ENCODE peak calls at places on chromosomes 11 and 22, in six cellular contexts. L is GM23248, H is neural progenitor cell, Q is PC-3, X is MM.1S, T is GM23338. V is an unnamed sample.
A peak's percentile ranks its signal among the peaks of the same experiment; 100 is the strongest.

GRCh38 chr11:74683941-74684481 is 47.2 kb downstream of the CHRDL2 start:
- DNase-seq in Q (peak; percentile 28), T (peak; percentile 16), L (peak; percentile 58), X (no peak), H (no peak), V (no peak)

GRCh38 chr22:48156603-48157355 is 1394.3 kb downstream of the TBC1D22A start:
- DNase-seq in T (no peak), X (no peak), L (no peak), H (no peak), Q (no peak), V (no peak)

GRCh38 chr22:41352058-41352457 is 29.7 kb upstream of the TEF start:
- DNase-seq in L (peak; percentile 79), T (no peak), X (no peak), Q (peak; percentile 8), H (no peak), V (peak; percentile 6)

GRCh38 chr11:117983163-117983475 is 3.1 kb upstream of the IL10RA start:
- DNase-seq in H (no peak), T (no peak), Q (no peak), L (no peak), X (no peak), V (no peak)

GRCh38 chr11:36022891-36023290 is 79.0 kb downstream of the LDLRAD3 start:
- DNase-seq in X (no peak), H (peak; percentile 31), Q (no peak), T (no peak), L (no peak), V (no peak)

GRCh38 chr11:12232819-12233601 is 122.6 kb downstream of the MICAL2 start:
- DNase-seq in H (no peak), L (peak; percentile 95), T (no peak), X (no peak), Q (peak; percentile 75), V (peak; percentile 55)

GRCh38 chr11:10564692-10565318 is 3.7 kb downstream of the LYVE1 start:
- DNase-seq in Q (peak; percentile 33), T (no peak), X (peak; percentile 21), H (no peak), L (peak; percentile 44), V (no peak)

GRCh38 chr11:124075841-124076571 is 34.9 kb upstream of the OR10G7 start:
- DNase-seq in H (no peak), L (peak; percentile 49), X (no peak), Q (no peak), T (peak; percentile 60), V (no peak)

GRCh38 chr11:22304337-22304961 is 33.7 kb upstream of the SLC17A6 start:
- DNase-seq in H (peak; percentile 55), L (peak; percentile 57), X (peak; percentile 56), T (peak; percentile 76), Q (peak; percentile 37), V (peak; percentile 18)

GRCh38 chr22:50536231-50536630 is 6.4 kb upstream of the TYMP start:
- DNase-seq in H (no peak), X (peak; percentile 88), L (no peak), Q (no peak), T (no peak), V (no peak)

GRCh38 chr11:111966678-111967077 is 29.5 kb downstream of the DIXDC1 start:
- DNase-seq in L (no peak), H (no peak), X (no peak), Q (no peak), T (no peak), V (no peak)

GRCh38 chr22:32619614-32620426 is 145.2 kb downstream of the FBXO7 start:
- DNase-seq in L (peak; percentile 86), T (no peak), X (no peak), H (no peak), Q (peak; percentile 2), V (no peak)

GRCh38 chr22:23925020-23925606 is 30.9 kb downstream of the MIF start:
- DNase-seq in L (no peak), H (no peak), T (no peak), X (no peak), Q (no peak), V (no peak)

GRCh38 chr11:33620423-33621120 is 80.1 kb downstream of the C11orf91 start:
- DNase-seq in L (peak; percentile 71), X (no peak), H (no peak), Q (peak; percentile 28), T (no peak), V (no peak)

GRCh38 chr22:37260939-37261338 is 16.9 kb upstream of the RAC2 start:
- DNase-seq in Q (peak; percentile 57), L (peak; percentile 78), H (peak; percentile 82), X (peak; percentile 76), T (peak; percentile 87), V (peak; percentile 45)

GRCh38 chr22:30857103-30857502 is 111.5 kb downstream of the MORC2 start:
- DNase-seq in T (no peak), H (no peak), X (no peak), Q (no peak), L (no peak), V (no peak)

GRCh38 chr22:35887296-35887875 is 141.2 kb downstream of the RBFOX2 start:
- DNase-seq in X (no peak), Q (peak; percentile 14), T (no peak), H (no peak), L (no peak), V (no peak)

GRCh38 chr11:56948991-56949390 is 39.7 kb upstream of the OR5AK2 start:
- DNase-seq in L (no peak), T (no peak), X (no peak), Q (no peak), H (no peak), V (no peak)

GRCh38 chr11:22349446-22349845 is 11.3 kb downstream of the SLC17A6 start:
- DNase-seq in L (no peak), H (no peak), T (no peak), X (no peak), Q (no peak), V (no peak)

GRCh38 chr22:43077121-43077877 is 11.9 kb downstream of the TTLL1 start:
- DNase-seq in L (no peak), Q (no peak), T (no peak), X (no peak), H (no peak), V (no peak)

GRCh38 chr11:119666463-119667131 is 62.4 kb downstream of the NECTIN1 start:
- DNase-seq in L (peak; percentile 79), X (peak; percentile 68), H (peak; percentile 88), Q (peak; percentile 89), T (peak; percentile 90), V (peak; percentile 18)

GRCh38 chr11:11534981-11535380 is 86.8 kb downstream of the GALNT18 start:
- DNase-seq in X (no peak), H (no peak), L (peak; percentile 42), Q (no peak), T (no peak), V (no peak)

GRCh38 chr11:91871791-91872190 is 352.8 kb upstream of the FAT3 start:
- DNase-seq in Q (peak; percentile 74), L (no peak), H (no peak), X (no peak), T (no peak), V (no peak)

GRCh38 chr11:32006799-32007388 is 84.0 kb upstream of the RCN1 start:
- DNase-seq in T (peak; percentile 84), X (peak; percentile 54), H (peak; percentile 74), L (peak; percentile 77), Q (peak; percentile 71), V (peak; percentile 35)

GRCh38 chr22:28019360-28019759 is 100.3 kb upstream of the PITPNB start:
- DNase-seq in X (peak; percentile 70), Q (peak; percentile 74), L (peak; percentile 67), H (no peak), T (no peak), V (no peak)

GRCh38 chr11:843086-843704 is 543 bp downstream of the TSPAN4 start:
- DNase-seq in X (no peak), H (no peak), T (no peak), Q (no peak), L (peak; percentile 63), V (no peak)
- H3K4me1 ChIP-seq in X (peaks cover 10% of the 10 kb centered on the region), H (peaks cover 30% of the 10 kb centered on the region), T (peaks cover 25% of the 10 kb centered on the region), Q (peaks cover 46% of the 10 kb centered on the region), L (peaks cover 23% of the 10 kb centered on the region), V (peaks cover 65% of the 10 kb centered on the region)

GRCh38 chr11:6568191-6568918 is 35.1 kb downstream of the RRP8 start:
- DNase-seq in Q (peak; percentile 77), H (peak; percentile 68), T (peak; percentile 67), X (peak; percentile 26), L (peak; percentile 47), V (no peak)
- TF ChIP-seq EZH2phosphoT487 in Q (no peak), H (no peak), T (no peak), X (no peak), L (no peak), V (no peak)

DNA sequence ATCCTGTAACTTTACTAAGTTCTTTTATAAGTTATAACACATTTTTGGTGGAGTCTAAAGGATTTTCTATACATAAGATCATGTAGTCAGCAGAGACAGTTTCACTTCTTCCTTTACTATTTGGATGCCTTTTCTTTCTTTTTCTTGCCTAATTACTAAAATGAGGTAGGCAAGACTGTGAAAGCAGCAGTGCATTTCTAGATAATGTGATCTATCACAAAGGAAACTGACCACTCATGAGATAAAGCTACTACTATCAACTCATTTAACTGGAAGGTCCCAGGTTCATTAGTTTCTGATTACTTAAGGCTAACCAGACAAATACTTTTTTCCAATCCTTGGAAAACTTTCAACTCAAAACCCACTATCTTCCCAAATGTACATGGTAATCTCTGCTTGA is 196.2 kb upstream of the E2F8 start:
- DNase-seq in L (no peak), T (no peak), X (peak; percentile 61), Q (no peak), H (no peak), V (no peak)
- H3K4me1 ChIP-seq in L (peaks cover 39% of the 10 kb centered on the region), T (peaks cover 15% of the 10 kb centered on the region), X (peaks cover 82% of the 10 kb centered on the region), Q (peaks cover 46% of the 10 kb centered on the region), H (peaks cover 23% of the 10 kb centered on the region), V (peaks cover 13% of the 10 kb centered on the region)

GRCh38 chr11:66360406-66361073 is 11.0 kb downstream of the SLC29A2 start:
- DNase-seq in L (no peak), H (no peak), Q (no peak), T (no peak), X (no peak), V (no peak)
- TF ChIP-seq EZH2phosphoT487 in L (no peak), H (no peak), Q (no peak), T (no peak), X (no peak), V (no peak)

GRCh38 chr11:63869686-63870085 is 30.8 kb downstream of the MARK2 start:
- DNase-seq in L (no peak), X (no peak), H (no peak), Q (no peak), T (no peak), V (no peak)
- H3K4me1 ChIP-seq in L (peaks cover 34% of the 10 kb centered on the region), X (peaks cover 65% of the 10 kb centered on the region), H (peaks cover 7% of the 10 kb centered on the region), Q (peaks cover 60% of the 10 kb centered on the region), T (peaks cover 33% of the 10 kb centered on the region), V (peaks cover 7% of the 10 kb centered on the region)

V was measured in HCT116.